ENCODE peak calls at places on chromosomes 6 and 20, in four cellular contexts. K is neural progenitor cell, J is WTC11, E is lower lobe of right lung. Z is an unnamed sample.

GRCh38 chr20:10078403-10078802 is 43.6 kb downstream of the ANKEF1 start:
- DNase-seq in K (no peak), E (no peak), J (no peak), Z (no peak)

GRCh38 chr6:70520575-70520974 is 46.2 kb upstream of the SDHAF4 start:
- DNase-seq in E (no peak), K (no peak), J (no peak), Z (no peak)

GRCh38 chr20:62685781-62686555 is 22.7 kb upstream of the NTSR1 start:
- DNase-seq in J (no peak), E (peak), K (peak), Z (no peak)

GRCh38 chr6:159759645-159760044 is 2.2 kb upstream of the ACAT2 start:
- DNase-seq in E (no peak), J (no peak), K (no peak), Z (no peak)

GRCh38 chr20:19205999-19206398 is 6.4 kb upstream of the SLC24A3 start:
- DNase-seq in K (peak), J (peak), E (peak), Z (peak)

GRCh38 chr6:118451839-118452238 is 96.3 kb upstream of the PLN start:
- DNase-seq in E (no peak), K (no peak), J (no peak), Z (no peak)

GRCh38 chr6:82843291-82843885 is 222.3 kb downstream of the UBE3D start:
- DNase-seq in E (no peak), J (no peak), K (no peak), Z (no peak)

GRCh38 chr6:107616776-107617175 is 126.9 kb downstream of the SOBP start:
- DNase-seq in J (no peak), K (peak), E (no peak), Z (no peak)

DNA sequence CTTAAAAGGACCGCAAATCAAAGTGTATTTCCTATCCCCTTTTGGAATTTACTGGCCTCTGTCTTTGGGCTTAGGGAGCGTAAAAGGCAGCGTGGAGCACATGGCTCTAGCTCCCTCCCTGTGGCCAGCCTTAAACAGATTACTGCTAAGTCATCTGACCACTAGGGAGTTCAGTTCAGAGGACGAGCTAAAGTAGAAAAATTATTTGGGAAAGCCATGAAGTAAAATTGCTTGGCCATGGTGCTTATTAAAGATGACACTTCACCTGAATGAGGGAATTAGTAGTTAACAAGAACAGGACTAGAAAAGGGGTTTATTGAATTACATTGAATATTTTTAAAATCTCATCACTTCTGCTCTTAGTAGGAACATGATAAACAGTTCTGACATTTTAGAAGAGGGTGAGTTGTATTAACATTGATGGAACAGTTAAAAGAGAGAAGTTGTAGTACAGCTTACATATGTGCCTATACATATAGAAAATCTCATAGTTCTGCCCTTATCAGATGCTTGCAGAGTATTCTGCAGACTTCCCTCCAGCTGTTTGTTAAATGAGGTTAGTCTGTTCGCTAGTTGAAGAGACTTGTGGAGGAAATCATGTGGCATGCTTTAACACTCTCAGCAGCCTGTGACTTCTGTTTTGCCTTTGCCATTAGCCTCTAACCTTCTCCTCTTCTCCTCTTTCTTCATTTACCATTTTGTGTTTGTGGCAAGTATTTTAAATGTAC is 31.2 kb upstream of the MAPK13 start:
- DNase-seq in E (no peak), J (no peak), K (peak), Z (no peak)
- TF ChIP-seq CTCF in E (no peak), J (no peak), K (peak), Z (no peak)

GRCh38 chr6:91387290-91388062 is 800.6 kb upstream of the MAP3K7 start:
- DNase-seq in E (no peak), K (peak), J (peak), Z (peak)
- TF ChIP-seq CTCF in E (no peak), K (no peak), J (peak), Z (peak)

DNA sequence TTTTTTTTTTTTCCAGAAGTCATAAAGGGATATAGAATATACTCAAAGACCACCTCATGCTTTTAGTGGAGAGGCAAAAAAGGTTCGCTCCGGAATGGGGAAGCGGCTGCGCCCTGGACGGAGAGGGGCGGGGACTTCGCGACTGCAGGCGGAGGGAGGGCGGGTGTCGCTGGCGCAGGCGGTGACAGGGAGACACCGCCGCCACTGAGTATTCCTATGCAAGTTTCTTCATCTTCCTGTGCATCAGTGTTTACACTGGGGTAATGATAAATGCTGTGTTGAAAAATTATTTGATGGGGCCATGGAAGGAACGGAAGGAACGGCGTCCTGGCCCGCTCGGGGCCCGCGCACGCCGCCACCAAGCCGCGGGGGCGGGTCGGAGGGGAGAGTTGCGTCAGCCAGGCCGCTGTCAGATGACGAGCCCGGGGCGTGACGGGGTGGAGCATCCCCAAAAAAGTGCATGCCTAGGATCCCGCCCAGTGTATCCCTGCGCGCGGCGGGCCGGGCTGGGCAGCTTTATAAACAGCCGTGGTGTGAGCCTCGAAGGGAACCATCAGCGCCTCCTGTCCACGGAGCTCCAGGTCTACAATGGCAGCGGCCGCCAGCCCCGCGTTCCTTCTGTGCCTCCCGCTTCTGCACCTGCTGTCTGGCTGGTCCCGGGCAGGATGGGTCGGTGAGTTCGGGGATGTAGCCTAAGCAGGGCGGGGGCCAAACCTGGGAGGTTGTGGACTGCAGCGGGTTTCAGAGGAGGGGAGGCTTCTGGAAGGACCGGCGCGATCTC is at the start of gene ULBP1:
- DNase-seq in K (peak), E (peak), J (peak), Z (peak)
- TF ChIP-seq CTCF in K (no peak), E (peak), J (no peak), Z (no peak)

GRCh38 chr20:50658804-50659380 is 32.5 kb downstream of the RIPOR3 start:
- DNase-seq in J (no peak), K (no peak), E (no peak), Z (no peak)

GRCh38 chr20:50659975-50660670 is 31.2 kb downstream of the RIPOR3 start:
- DNase-seq in J (no peak), E (no peak), K (no peak), Z (no peak)

GRCh38 chr20:50664248-50664647 is 27.1 kb downstream of the RIPOR3 start:
- DNase-seq in J (no peak), E (no peak), K (no peak), Z (no peak)

GRCh38 chr20:50666709-50667310 is 24.5 kb downstream of the RIPOR3 start:
- DNase-seq in J (no peak), E (no peak), K (no peak), Z (no peak)

GRCh38 chr20:50663095-50663821 is 28.1 kb downstream of the RIPOR3 start:
- DNase-seq in E (no peak), K (no peak), J (no peak), Z (no peak)
- TF ChIP-seq CTCF in E (peak), K (no peak), J (no peak), Z (no peak)

GRCh38 chr6:168534265-168534664 is 93.3 kb downstream of the SMOC2 start:
- DNase-seq in K (no peak), E (no peak), J (no peak), Z (no peak)

GRCh38 chr6:168532070-168532469 is 91.1 kb downstream of the SMOC2 start:
- DNase-seq in K (no peak), E (no peak), J (no peak), Z (no peak)

GRCh38 chr6:168530653-168531071 is 89.7 kb downstream of the SMOC2 start:
- DNase-seq in J (no peak), K (no peak), E (no peak), Z (no peak)

GRCh38 chr6:168535711-168536110 is 94.7 kb downstream of the SMOC2 start:
- DNase-seq in K (no peak), E (no peak), J (no peak), Z (no peak)

DNA sequence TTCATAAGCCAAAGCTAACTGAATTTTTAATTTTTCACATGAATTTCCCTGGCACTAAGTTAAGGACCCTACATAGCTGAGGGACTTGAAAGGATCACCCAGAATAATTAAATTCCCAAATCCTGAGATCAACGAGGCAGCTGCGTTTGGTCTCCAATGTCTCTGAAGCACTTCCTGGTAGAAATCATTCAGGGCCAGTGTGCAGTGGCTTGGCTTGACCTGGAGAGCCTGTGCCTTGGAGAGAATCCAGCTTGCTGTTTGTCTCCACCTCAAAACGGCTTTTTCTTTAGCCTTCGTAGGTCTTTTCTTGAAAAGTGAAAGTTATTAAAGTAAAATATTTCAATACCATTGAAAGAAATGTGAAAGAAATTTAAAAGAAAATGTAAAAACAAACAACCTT is 92.4 kb downstream of the SMOC2 start:
- DNase-seq in E (no peak), J (no peak), K (no peak), Z (no peak)
- TF ChIP-seq CTCF in E (no peak), J (no peak), K (no peak), Z (no peak)

DNA sequence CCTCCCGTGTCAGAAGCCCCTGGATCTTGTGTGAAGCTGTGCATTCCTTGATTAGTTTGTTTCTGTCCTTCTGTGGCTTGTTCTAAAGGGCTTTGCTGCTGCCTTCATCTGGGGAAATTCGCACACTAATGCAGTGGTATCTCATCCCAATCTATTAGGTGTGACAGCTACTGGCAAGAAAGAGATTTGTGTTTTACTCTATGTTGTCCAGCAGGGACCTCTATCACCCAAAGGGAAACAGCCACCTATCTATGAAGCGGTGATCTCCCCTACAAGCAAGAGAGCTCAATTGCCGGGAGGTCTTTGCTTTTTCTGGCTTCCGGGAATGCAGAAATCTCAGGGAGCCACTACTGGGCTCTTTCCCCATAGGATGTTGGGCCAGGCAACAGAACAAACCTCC is 151.8 kb downstream of the NRN1 start:
- DNase-seq in K (no peak), J (no peak), E (no peak), Z (no peak)
- TF ChIP-seq CTCF in K (no peak), J (no peak), E (no peak), Z (no peak)